ENCODE peak calls at places on chromosomes 13 and 19, in four cellular contexts. L, D, N and I are unnamed samples.

GRCh38 chr13:79282976-79283375 is 123.1 kb downstream of the RBM26 start:
- DNase-seq in N (no peak), D (no peak), L (no peak), I (peak)

GRCh38 chr13:106619688-106620555 is 52.0 kb upstream of the ARGLU1 start:
- DNase-seq in L (peak), D (no peak), N (peak), I (peak)

GRCh38 chr19:33235269-33235995 is 9.8 kb upstream of the SLC7A10 start:
- DNase-seq in N (peak), D (peak), L (peak), I (peak)

GRCh38 chr13:28258401-28258800 is 120.1 kb downstream of the PAN3 start:
- DNase-seq in N (no peak), L (no peak), D (no peak), I (no peak)

GRCh38 chr13:104936304-104936703 is 1599.2 kb downstream of the EFNB2 start:
- DNase-seq in N (no peak), D (no peak), L (no peak), I (no peak)

GRCh38 chr13:100646030-100646673 is 28.4 kb downstream of the TMTC4 start:
- DNase-seq in D (no peak), L (peak), N (peak), I (peak)

GRCh38 chr13:110161112-110161897 is 145.7 kb downstream of the COL4A1 start:
- DNase-seq in D (no peak), L (no peak), N (no peak), I (no peak)

GRCh38 chr13:78650725-78651083 is 8.3 kb downstream of the OBI1 start:
- DNase-seq in L (no peak), D (no peak), N (peak), I (no peak)

GRCh38 chr19:55471266-55471665 is 5.2 kb upstream of the ZNF628 start:
- DNase-seq in D (no peak), N (no peak), L (no peak), I (no peak)

GRCh38 chr19:46081928-46082727 is 41.3 kb upstream of the IGFL4 start:
- DNase-seq in N (peak), D (no peak), L (peak), I (peak)

DNA sequence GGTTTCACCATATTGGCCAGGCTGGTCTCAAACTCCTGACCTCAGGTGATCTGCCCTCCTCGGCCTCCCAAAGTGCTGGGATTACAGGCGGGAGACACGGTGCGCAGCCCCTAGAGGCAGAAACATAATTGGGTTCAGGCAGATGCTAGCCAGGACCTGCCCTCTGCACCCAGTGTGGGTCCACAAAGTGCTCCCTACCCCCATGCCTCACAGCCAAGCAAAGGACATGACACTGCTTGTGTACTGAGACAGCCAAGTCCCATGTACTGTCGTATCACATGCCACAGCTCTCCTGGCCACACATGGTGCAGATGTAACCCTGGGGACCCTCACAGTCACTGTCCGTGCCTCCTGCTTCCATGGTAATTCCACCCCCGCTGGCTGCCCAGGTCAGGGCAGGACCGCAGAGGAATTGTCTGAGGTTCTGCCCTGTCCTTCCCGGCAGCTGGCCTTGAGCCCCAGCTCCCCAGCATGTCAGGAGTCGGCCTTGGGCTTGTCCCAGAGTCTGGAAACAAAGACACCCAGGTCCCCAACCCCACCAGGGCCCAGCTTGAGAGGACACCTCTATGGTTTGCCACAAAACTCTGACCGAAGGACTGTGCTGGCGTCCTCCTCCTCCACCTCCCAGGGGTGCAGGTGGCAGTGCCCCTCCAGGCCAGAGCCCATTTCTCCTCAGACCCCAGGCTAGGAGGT is 7.6 kb downstream of the PRR36 start:
- DNase-seq in N (no peak), L (no peak), D (no peak), I (peak)
- TF ChIP-seq FOSL1 in N (no peak), L (no peak), D (no peak), I (no peak)

GRCh38 chr19:1472227-1473055 is 6.6 kb downstream of the C19orf25 start:
- DNase-seq in D (no peak), N (no peak), L (no peak), I (no peak)

GRCh38 chr19:1470864-1471513 is 8.0 kb downstream of the C19orf25 start:
- DNase-seq in D (peak), N (no peak), L (no peak), I (no peak)

GRCh38 chr19:1473056-1473400 is 6.0 kb downstream of the C19orf25 start:
- DNase-seq in D (no peak), L (no peak), N (no peak), I (no peak)

GRCh38 chr19:1469936-1470863 is 8.8 kb downstream of the C19orf25 start:
- DNase-seq in D (peak), L (peak), N (peak), I (no peak)

DNA sequence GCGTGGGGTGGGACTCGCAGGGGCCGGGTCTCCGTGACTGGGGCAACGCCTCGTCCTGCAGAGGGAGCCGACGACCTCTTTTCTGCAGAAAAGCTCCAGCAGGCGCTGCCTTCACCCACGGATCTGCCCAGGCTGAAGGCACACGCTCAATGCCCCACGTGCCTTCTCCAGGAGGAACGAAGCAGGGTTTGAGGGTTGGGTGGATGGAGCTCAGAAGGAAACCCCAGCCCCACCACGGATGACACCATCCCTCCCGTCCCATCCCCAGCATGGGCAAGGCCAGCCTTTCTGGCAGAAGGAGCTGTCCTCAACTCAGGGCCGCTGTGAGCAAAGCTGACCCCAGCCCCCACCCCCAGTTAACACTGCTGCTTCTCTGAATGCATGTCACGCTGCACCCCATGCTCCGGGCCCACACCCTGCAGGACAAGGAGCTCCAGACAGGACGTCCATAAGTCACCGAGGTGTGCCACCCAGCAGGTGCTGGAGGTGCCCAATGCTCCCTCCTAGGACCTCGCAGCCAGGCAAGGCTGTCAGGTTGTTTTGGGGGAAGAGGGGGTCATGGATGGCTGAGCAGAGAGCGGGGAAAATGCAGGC is 7.4 kb downstream of the C19orf25 start:
- DNase-seq in N (no peak), L (no peak), D (no peak), I (no peak)
- TF ChIP-seq FOSL1 in N (no peak), L (no peak), D (no peak), I (no peak)

DNA sequence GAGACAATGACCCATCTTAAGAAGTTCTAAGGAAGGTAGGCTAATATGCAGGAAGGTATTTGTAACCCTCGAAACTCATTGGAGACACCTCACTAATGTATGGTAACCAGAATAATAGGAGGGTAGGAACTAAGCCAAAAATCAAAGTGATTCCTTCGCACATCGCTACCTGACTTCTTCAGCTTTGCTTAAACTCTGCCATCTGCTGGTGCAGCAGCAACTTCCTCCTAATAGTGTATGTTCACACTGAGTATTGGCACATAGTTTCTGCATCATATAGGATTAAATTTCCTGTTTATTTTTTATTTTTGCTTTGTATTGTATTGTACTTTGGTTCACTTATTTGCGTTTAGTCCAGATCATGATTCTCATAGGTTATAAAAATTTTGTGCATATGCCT is 676.2 kb downstream of the GPC5 start:
- DNase-seq in L (no peak), D (no peak), N (no peak), I (peak)
- TF ChIP-seq FOSL1 in L (no peak), D (no peak), N (no peak), I (no peak)

DNA sequence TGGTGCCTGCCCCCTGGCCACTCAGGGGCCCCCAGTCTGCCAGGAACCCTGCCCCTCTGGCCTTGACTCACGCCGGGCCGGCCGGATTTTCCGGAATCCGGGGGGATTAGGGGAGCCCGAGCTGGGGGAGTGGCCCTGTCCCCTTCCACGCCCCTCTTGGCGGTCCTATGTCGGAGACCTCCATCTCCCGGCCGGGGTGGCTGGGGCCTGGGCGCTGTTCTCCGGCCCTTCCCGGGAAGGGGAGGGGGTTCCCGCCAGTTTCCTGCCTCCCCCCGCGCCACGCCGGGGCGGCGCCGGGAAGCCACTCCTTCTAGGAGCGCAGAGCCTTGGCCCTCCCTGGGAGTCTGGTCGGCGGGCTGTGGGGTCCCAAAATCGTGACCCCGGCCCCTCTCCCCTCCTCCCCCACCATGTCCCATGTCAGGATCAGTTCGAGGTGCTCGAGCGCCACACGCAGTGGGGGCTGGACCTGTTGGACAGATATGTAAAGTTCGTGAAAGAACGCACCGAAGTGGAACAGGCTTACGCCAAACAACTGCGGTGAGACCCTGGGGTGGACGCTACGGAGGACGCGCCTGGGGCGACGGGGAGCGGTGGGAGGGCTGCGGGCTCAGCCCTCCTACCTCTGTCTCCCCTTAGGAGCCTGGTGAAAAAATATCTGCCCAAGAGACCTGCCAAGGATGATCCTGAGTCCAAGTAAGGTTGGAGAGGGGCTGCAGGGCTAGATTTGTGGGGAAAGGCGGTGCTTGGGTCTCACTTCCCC is 1.3 kb downstream of the TRIP10 start:
- DNase-seq in D (no peak), N (peak), L (no peak), I (no peak)
- TF ChIP-seq FOSL1 in D (no peak), N (no peak), L (no peak), I (no peak)

DNA sequence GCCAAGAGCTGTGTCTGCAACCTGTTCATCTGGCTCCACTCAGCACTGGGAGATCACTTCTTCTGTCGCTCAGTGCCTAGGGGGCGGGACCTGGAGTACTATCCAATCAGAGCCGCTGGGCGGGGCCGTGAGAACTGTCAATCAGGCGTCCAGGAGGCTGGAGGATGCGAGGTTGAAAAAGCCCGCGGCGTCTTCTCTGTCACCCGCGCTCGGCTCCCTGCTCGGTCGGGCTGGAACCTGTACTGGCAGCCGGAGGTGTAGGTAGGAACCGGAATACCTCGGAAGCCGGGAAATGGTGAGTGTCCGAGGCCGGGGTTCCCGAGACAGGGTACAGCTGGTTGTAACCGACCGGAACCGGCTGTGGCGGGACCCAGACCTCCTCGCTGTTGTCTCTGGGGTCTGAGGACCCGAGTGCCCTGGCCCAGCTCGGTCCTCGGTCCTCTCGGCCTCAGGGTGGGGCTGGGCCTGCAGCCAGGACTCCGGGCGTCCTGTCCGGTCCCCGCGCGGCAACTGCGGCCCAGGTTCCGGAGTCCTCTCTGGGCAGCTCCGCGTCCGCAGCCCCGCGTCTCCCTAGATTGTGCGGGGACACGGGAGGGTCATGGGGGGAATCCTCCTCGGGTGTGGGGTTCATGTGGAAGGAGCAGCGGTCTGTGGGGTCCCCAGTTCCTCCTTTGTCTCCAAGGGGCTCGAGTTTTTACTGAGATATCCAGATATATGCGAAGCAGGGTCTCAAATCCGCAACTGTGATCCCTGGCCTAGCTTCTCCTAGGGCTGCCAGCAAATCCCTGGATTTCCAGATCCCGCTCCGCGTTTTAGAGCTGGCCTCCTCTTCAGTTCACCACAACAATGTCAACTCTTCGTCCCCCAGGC is 42.6 kb downstream of the ZNF627 start:
- DNase-seq in L (peak), N (peak), D (peak), I (peak)
- TF ChIP-seq FOSL1 in L (no peak), N (no peak), D (no peak), I (no peak)